ENCODE peak calls at places on chromosomes 3 and 15, in five cellular contexts. Q, C, T, M and W are unnamed samples.

GRCh38 chr15:31392761-31393401 is 66.2 kb downstream of the KLF13 start:
- DNase-seq in Q (peak), C (no peak), T (no peak), M (no peak), W (peak)

GRCh38 chr15:25179673-25180511 is 225.1 kb downstream of the SNRPN start:
- DNase-seq in Q (peak), C (no peak), T (no peak), M (peak), W (peak)

GRCh38 chr15:41483115-41483514 is 10.6 kb upstream of the ITPKA start:
- DNase-seq in Q (no peak), C (no peak), T (no peak), M (no peak), W (no peak)

GRCh38 chr3:4888913-4889846 is 90.1 kb upstream of the BHLHE40 start:
- DNase-seq in Q (no peak), C (no peak), T (no peak), M (no peak), W (no peak)

GRCh38 chr3:126130981-126131750 is 47.2 kb upstream of the SLC41A3 start:
- DNase-seq in Q (peak), C (no peak), T (no peak), M (peak), W (peak)

GRCh38 chr15:51227967-51228783 is 110.2 kb downstream of the CYP19A1 start:
- DNase-seq in Q (no peak), C (no peak), T (peak), M (no peak), W (no peak)

GRCh38 chr3:113668015-113668414 is 28.4 kb downstream of the USF3 start:
- DNase-seq in Q (no peak), C (no peak), T (no peak), M (no peak), W (no peak)

GRCh38 chr3:170563712-170564423 is 22.0 kb downstream of the SLC7A14 start:
- DNase-seq in Q (no peak), C (no peak), T (no peak), M (no peak), W (no peak)

GRCh38 chr15:74127954-74128784 is 2.2 kb upstream of the ISLR2 start:
- DNase-seq in Q (no peak), C (peak), T (no peak), M (peak), W (peak)

GRCh38 chr3:183553263-183554026 is 2.1 kb downstream of the KLHL6 start:
- DNase-seq in Q (no peak), C (no peak), T (no peak), M (no peak), W (no peak)

GRCh38 chr15:77836116-77836798 is 203.5 kb upstream of the LINGO1 start:
- DNase-seq in Q (no peak), C (no peak), T (peak), M (no peak), W (peak)

GRCh38 chr3:129240436-129240835 is 9.0 kb upstream of the COPG1 start:
- DNase-seq in Q (no peak), C (no peak), T (no peak), M (no peak), W (no peak)

GRCh38 chr3:170469151-170470062 is 50.7 kb downstream of the CLDN11 start:
- DNase-seq in Q (no peak), C (no peak), T (no peak), M (no peak), W (no peak)

GRCh38 chr15:56244237-56244810 is 645 bp upstream of the RFX7 start:
- DNase-seq in Q (peak), C (peak), T (no peak), M (peak), W (peak)

GRCh38 chr3:142027713-142028112 is 121.6 kb downstream of the TFDP2 start:
- DNase-seq in Q (peak), C (no peak), T (no peak), M (no peak), W (peak)

GRCh38 chr3:50604628-50605588 is 6.7 kb downstream of the CISH start:
- DNase-seq in Q (peak), C (no peak), T (no peak), M (peak), W (peak)